ENCODE peak calls at places on chromosome 19, in ten cellular contexts. One of them, this sample, is unnamed.

GRCh38 chr19:18419699-18420460 is 682 bp downstream of the SSBP4 start:
- DNase-seq in foreskin fibroblast: peak
- DNase-seq in hypothalamus: no peak
- DNase-seq in naive thymus-derived CD8-positive, alpha-beta T cell: no peak
- DNase-seq in IMR-90: no peak
- DNase-seq in HT1080: no peak
- DNase-seq in ovary: peak
- DNase-seq in retina: peak
- DNase-seq in colonic mucosa: peak
- DNase-seq in adrenal gland: peak
- DNase-seq in this sample: no peak

GRCh38 chr19:10019246-10019645 is 6.0 kb downstream of the RDH8 start:
- DNase-seq in ovary: no peak
- DNase-seq in HT1080: no peak
- DNase-seq in retina: no peak
- DNase-seq in foreskin fibroblast: peak
- DNase-seq in adrenal gland: no peak
- DNase-seq in naive thymus-derived CD8-positive, alpha-beta T cell: no peak
- DNase-seq in hypothalamus: no peak
- DNase-seq in colonic mucosa: no peak
- DNase-seq in IMR-90: no peak
- DNase-seq in this sample: no peak

GRCh38 chr19:38656171-38656981 is 8.9 kb downstream of the ACTN4 start:
- DNase-seq in colonic mucosa: no peak
- DNase-seq in adrenal gland: no peak
- DNase-seq in foreskin fibroblast: peak
- DNase-seq in IMR-90: peak
- DNase-seq in hypothalamus: peak
- DNase-seq in ovary: no peak
- DNase-seq in naive thymus-derived CD8-positive, alpha-beta T cell: peak
- DNase-seq in HT1080: peak
- DNase-seq in retina: no peak
- DNase-seq in this sample: no peak

GRCh38 chr19:54133312-54133956 is 4.1 kb upstream of the CNOT3 start:
- DNase-seq in IMR-90: no peak
- DNase-seq in ovary: no peak
- DNase-seq in colonic mucosa: no peak
- DNase-seq in hypothalamus: no peak
- DNase-seq in naive thymus-derived CD8-positive, alpha-beta T cell: no peak
- DNase-seq in retina: no peak
- DNase-seq in adrenal gland: no peak
- DNase-seq in HT1080: peak
- DNase-seq in foreskin fibroblast: peak
- DNase-seq in this sample: no peak

GRCh38 chr19:3098141-3098514 is 4.0 kb downstream of the GNA11 start:
- DNase-seq in HT1080: no peak
- DNase-seq in ovary: no peak
- DNase-seq in naive thymus-derived CD8-positive, alpha-beta T cell: no peak
- DNase-seq in adrenal gland: no peak
- DNase-seq in colonic mucosa: peak
- DNase-seq in foreskin fibroblast: no peak
- DNase-seq in IMR-90: no peak
- DNase-seq in hypothalamus: no peak
- DNase-seq in retina: no peak
- DNase-seq in this sample: no peak

GRCh38 chr19:36115453-36116343 is at the start of gene TBCB:
- DNase-seq in colonic mucosa: peak
- DNase-seq in adrenal gland: peak
- DNase-seq in HT1080: peak
- DNase-seq in naive thymus-derived CD8-positive, alpha-beta T cell: peak
- DNase-seq in IMR-90: peak
- DNase-seq in foreskin fibroblast: no peak
- DNase-seq in retina: peak
- DNase-seq in ovary: no peak
- DNase-seq in hypothalamus: no peak
- DNase-seq in this sample: peak

GRCh38 chr19:2047449-2048103 is 3.5 kb downstream of the MKNK2 start:
- DNase-seq in foreskin fibroblast: peak
- DNase-seq in naive thymus-derived CD8-positive, alpha-beta T cell: peak
- DNase-seq in retina: no peak
- DNase-seq in colonic mucosa: peak
- DNase-seq in IMR-90: no peak
- DNase-seq in HT1080: peak
- DNase-seq in adrenal gland: peak
- DNase-seq in ovary: peak
- DNase-seq in hypothalamus: no peak
- DNase-seq in this sample: no peak

GRCh38 chr19:28292822-28293500 is 920.0 kb downstream of the UQCRFS1 start:
- DNase-seq in hypothalamus: no peak
- DNase-seq in foreskin fibroblast: peak
- DNase-seq in colonic mucosa: no peak
- DNase-seq in HT1080: no peak
- DNase-seq in adrenal gland: no peak
- DNase-seq in naive thymus-derived CD8-positive, alpha-beta T cell: no peak
- DNase-seq in ovary: no peak
- DNase-seq in retina: peak
- DNase-seq in IMR-90: no peak
- DNase-seq in this sample: no peak

GRCh38 chr19:36605839-36606478 is 846 bp downstream of the ZNF382 start:
- DNase-seq in adrenal gland: no peak
- DNase-seq in colonic mucosa: no peak
- DNase-seq in retina: no peak
- DNase-seq in naive thymus-derived CD8-positive, alpha-beta T cell: no peak
- DNase-seq in foreskin fibroblast: no peak
- DNase-seq in HT1080: no peak
- DNase-seq in ovary: no peak
- DNase-seq in hypothalamus: no peak
- DNase-seq in IMR-90: no peak
- DNase-seq in this sample: no peak

GRCh38 chr19:55186080-55186479 is 6.0 kb upstream of the SYT5 start:
- DNase-seq in adrenal gland: no peak
- DNase-seq in IMR-90: no peak
- DNase-seq in hypothalamus: no peak
- DNase-seq in naive thymus-derived CD8-positive, alpha-beta T cell: no peak
- DNase-seq in foreskin fibroblast: no peak
- DNase-seq in ovary: no peak
- DNase-seq in HT1080: no peak
- DNase-seq in retina: no peak
- DNase-seq in colonic mucosa: no peak
- DNase-seq in this sample: no peak

GRCh38 chr19:17226002-17226933 is at the start of gene OCEL1:
- DNase-seq in naive thymus-derived CD8-positive, alpha-beta T cell: peak
- DNase-seq in hypothalamus: peak
- DNase-seq in HT1080: peak
- DNase-seq in colonic mucosa: peak
- DNase-seq in ovary: peak
- DNase-seq in IMR-90: peak
- DNase-seq in retina: peak
- DNase-seq in adrenal gland: peak
- DNase-seq in foreskin fibroblast: peak
- DNase-seq in this sample: peak

GRCh38 chr19:47020132-47020805 is 632 bp downstream of the NPAS1 start:
- DNase-seq in HT1080: no peak
- DNase-seq in naive thymus-derived CD8-positive, alpha-beta T cell: no peak
- DNase-seq in IMR-90: no peak
- DNase-seq in foreskin fibroblast: peak
- DNase-seq in adrenal gland: no peak
- DNase-seq in hypothalamus: no peak
- DNase-seq in colonic mucosa: no peak
- DNase-seq in retina: no peak
- DNase-seq in ovary: no peak
- DNase-seq in this sample: no peak

GRCh38 chr19:7832009-7832408 is 2.0 kb downstream of the EVI5L start:
- DNase-seq in adrenal gland: no peak
- DNase-seq in retina: no peak
- DNase-seq in IMR-90: no peak
- DNase-seq in ovary: no peak
- DNase-seq in naive thymus-derived CD8-positive, alpha-beta T cell: no peak
- DNase-seq in HT1080: no peak
- DNase-seq in colonic mucosa: no peak
- DNase-seq in hypothalamus: no peak
- DNase-seq in foreskin fibroblast: no peak
- DNase-seq in this sample: no peak

GRCh38 chr19:6475321-6476108 is 6.1 kb downstream of the DENND1C start:
- DNase-seq in retina: no peak
- DNase-seq in ovary: no peak
- DNase-seq in IMR-90: no peak
- DNase-seq in hypothalamus: no peak
- DNase-seq in HT1080: no peak
- DNase-seq in foreskin fibroblast: no peak
- DNase-seq in colonic mucosa: no peak
- DNase-seq in adrenal gland: peak
- DNase-seq in naive thymus-derived CD8-positive, alpha-beta T cell: no peak
- DNase-seq in this sample: no peak

GRCh38 chr19:12969292-12969988 is at the start of gene DAND5:
- DNase-seq in HT1080: no peak
- DNase-seq in foreskin fibroblast: peak
- DNase-seq in colonic mucosa: no peak
- DNase-seq in hypothalamus: peak
- DNase-seq in ovary: no peak
- DNase-seq in IMR-90: no peak
- DNase-seq in retina: no peak
- DNase-seq in naive thymus-derived CD8-positive, alpha-beta T cell: no peak
- DNase-seq in adrenal gland: peak
- DNase-seq in this sample: no peak

GRCh38 chr19:18416778-18417249 is 2.4 kb upstream of the SSBP4 start:
- DNase-seq in adrenal gland: peak
- DNase-seq in foreskin fibroblast: peak
- DNase-seq in colonic mucosa: peak
- DNase-seq in IMR-90: peak
- DNase-seq in ovary: peak
- DNase-seq in naive thymus-derived CD8-positive, alpha-beta T cell: peak
- DNase-seq in hypothalamus: peak
- DNase-seq in HT1080: peak
- DNase-seq in retina: peak
- DNase-seq in this sample: no peak

GRCh38 chr19:1455336-1456120 is 5.6 kb downstream of the APC2 start:
- DNase-seq in HT1080: peak
- DNase-seq in ovary: peak
- DNase-seq in IMR-90: peak
- DNase-seq in adrenal gland: peak
- DNase-seq in colonic mucosa: peak
- DNase-seq in naive thymus-derived CD8-positive, alpha-beta T cell: peak
- DNase-seq in hypothalamus: peak
- DNase-seq in retina: peak
- DNase-seq in foreskin fibroblast: peak
- DNase-seq in this sample: peak

GRCh38 chr19:19259741-19260140 is 13.4 kb downstream of the TM6SF2 start:
- DNase-seq in retina: no peak
- DNase-seq in IMR-90: peak
- DNase-seq in hypothalamus: no peak
- DNase-seq in naive thymus-derived CD8-positive, alpha-beta T cell: no peak
- DNase-seq in ovary: no peak
- DNase-seq in foreskin fibroblast: peak
- DNase-seq in adrenal gland: no peak
- DNase-seq in HT1080: peak
- DNase-seq in colonic mucosa: no peak
- DNase-seq in this sample: peak

GRCh38 chr19:53463263-53463662 is 4.3 kb upstream of the ZNF813 start:
- DNase-seq in HT1080: no peak
- DNase-seq in naive thymus-derived CD8-positive, alpha-beta T cell: no peak
- DNase-seq in foreskin fibroblast: peak
- DNase-seq in hypothalamus: peak
- DNase-seq in colonic mucosa: peak
- DNase-seq in adrenal gland: peak
- DNase-seq in IMR-90: peak
- DNase-seq in retina: peak
- DNase-seq in ovary: peak
- DNase-seq in this sample: no peak

GRCh38 chr19:10431943-10432735 is 11.8 kb downstream of the PDE4A start:
- DNase-seq in IMR-90: no peak
- DNase-seq in colonic mucosa: peak
- DNase-seq in adrenal gland: peak
- DNase-seq in ovary: no peak
- DNase-seq in retina: no peak
- DNase-seq in foreskin fibroblast: peak
- DNase-seq in naive thymus-derived CD8-positive, alpha-beta T cell: peak
- DNase-seq in hypothalamus: no peak
- DNase-seq in HT1080: no peak
- DNase-seq in this sample: no peak

GRCh38 chr19:533485-534058 is 2.0 kb downstream of the CDC34 start:
- DNase-seq in naive thymus-derived CD8-positive, alpha-beta T cell: no peak
- DNase-seq in hypothalamus: no peak
- DNase-seq in colonic mucosa: no peak
- DNase-seq in adrenal gland: no peak
- DNase-seq in ovary: no peak
- DNase-seq in retina: no peak
- DNase-seq in foreskin fibroblast: no peak
- DNase-seq in IMR-90: no peak
- DNase-seq in HT1080: no peak
- DNase-seq in this sample: no peak

GRCh38 chr19:46489445-46490272 is 6.0 kb downstream of the PNMA8B start:
- DNase-seq in IMR-90: peak
- DNase-seq in adrenal gland: peak
- DNase-seq in colonic mucosa: no peak
- DNase-seq in naive thymus-derived CD8-positive, alpha-beta T cell: no peak
- DNase-seq in ovary: peak
- DNase-seq in HT1080: no peak
- DNase-seq in foreskin fibroblast: peak
- DNase-seq in hypothalamus: peak
- DNase-seq in retina: peak
- DNase-seq in this sample: no peak

GRCh38 chr19:21698215-21698614 is 69.2 kb downstream of the ZNF100 start:
- DNase-seq in colonic mucosa: peak
- DNase-seq in foreskin fibroblast: peak
- DNase-seq in ovary: no peak
- DNase-seq in IMR-90: peak
- DNase-seq in hypothalamus: no peak
- DNase-seq in retina: peak
- DNase-seq in HT1080: no peak
- DNase-seq in adrenal gland: no peak
- DNase-seq in naive thymus-derived CD8-positive, alpha-beta T cell: peak
- DNase-seq in this sample: no peak

GRCh38 chr19:18850560-18851375 is 19.0 kb downstream of the UPF1 start:
- DNase-seq in ovary: peak
- DNase-seq in retina: no peak
- DNase-seq in adrenal gland: peak
- DNase-seq in hypothalamus: no peak
- DNase-seq in foreskin fibroblast: no peak
- DNase-seq in colonic mucosa: no peak
- DNase-seq in IMR-90: no peak
- DNase-seq in HT1080: no peak
- DNase-seq in naive thymus-derived CD8-positive, alpha-beta T cell: no peak
- DNase-seq in this sample: no peak

GRCh38 chr19:55471266-55471665 is 5.2 kb upstream of the ZNF628 start:
- DNase-seq in ovary: no peak
- DNase-seq in naive thymus-derived CD8-positive, alpha-beta T cell: no peak
- DNase-seq in IMR-90: no peak
- DNase-seq in adrenal gland: no peak
- DNase-seq in colonic mucosa: no peak
- DNase-seq in foreskin fibroblast: no peak
- DNase-seq in HT1080: no peak
- DNase-seq in retina: no peak
- DNase-seq in hypothalamus: no peak
- DNase-seq in this sample: no peak